ENCODE peak calls at places on chromosomes 7 and 10, in six cellular contexts. V is K562, D is HepG2, T is endothelial cell of umbilical vein, J is A549, U is GM12878. I is an unnamed sample.

GRCh38 chr7:48091506-48092433 is 2.7 kb downstream of the UPP1 start:
- DNase-seq in V (no peak), D (no peak), T (no peak), J (no peak), U (no peak), I (no peak)

GRCh38 chr7:123355576-123356195 is 155.9 kb upstream of the SLC13A1 start:
- DNase-seq in V (no peak), D (no peak), T (no peak), J (no peak), U (no peak), I (peak)

GRCh38 chr10:89476676-89477075 is 58.7 kb downstream of the SLC16A12 start:
- DNase-seq in V (no peak), D (peak), T (no peak), J (no peak), U (no peak), I (no peak)

GRCh38 chr10:131142446-131143380 is 168.8 kb downstream of the TCERG1L start:
- DNase-seq in V (no peak), D (no peak), T (no peak), J (no peak), U (no peak), I (no peak)

GRCh38 chr7:108815815-108816214 is 246.1 kb downstream of the DNAJB9 start:
- DNase-seq in V (no peak), D (no peak), T (no peak), J (no peak), U (no peak), I (no peak)

GRCh38 chr10:66555061-66555460 is 370.8 kb upstream of the LRRTM3 start:
- DNase-seq in V (no peak), D (no peak), T (no peak), J (no peak), U (no peak), I (no peak)

GRCh38 chr7:90749774-90750173 is 153.7 kb downstream of the CDK14 start:
- DNase-seq in V (no peak), D (peak), T (peak), J (no peak), U (no peak), I (peak)

GRCh38 chr10:77926566-77927342 is at the start of gene DLG5:
- DNase-seq in V (peak), D (no peak), T (peak), J (no peak), U (no peak), I (peak)

GRCh38 chr7:76358053-76358477 is 726 bp downstream of the YWHAG start:
- DNase-seq in V (no peak), D (no peak), T (peak), J (no peak), U (no peak), I (peak)

GRCh38 chr10:1061930-1062769 is 6.0 kb downstream of the WDR37 start:
- DNase-seq in V (no peak), D (no peak), T (peak), J (no peak), U (no peak), I (no peak)

GRCh38 chr7:7228472-7228871 is 46.1 kb downstream of the C1GALT1 start:
- DNase-seq in V (no peak), D (no peak), T (no peak), J (no peak), U (no peak), I (no peak)

GRCh38 chr7:136998495-136998894 is 130.0 kb downstream of the CHRM2 start:
- DNase-seq in V (no peak), D (no peak), T (no peak), J (no peak), U (no peak), I (no peak)

GRCh38 chr10:77837248-77837924 is 89.2 kb downstream of the DLG5 start:
- DNase-seq in V (peak), D (no peak), T (no peak), J (no peak), U (peak), I (peak)

GRCh38 chr10:9069136-9069535 is 1014.6 kb downstream of the GATA3 start:
- DNase-seq in V (no peak), D (no peak), T (no peak), J (no peak), U (no peak), I (no peak)

GRCh38 chr10:27890971-27891370 is 107.9 kb downstream of the ODAD2 start:
- DNase-seq in V (no peak), D (no peak), T (no peak), J (no peak), U (no peak), I (no peak)

GRCh38 chr10:34650156-34650555 is 164.9 kb downstream of the PARD3 start:
- DNase-seq in V (no peak), D (no peak), T (no peak), J (no peak), U (no peak), I (peak)

GRCh38 chr7:81846398-81846797 is 76.6 kb upstream of the HGF start:
- DNase-seq in V (no peak), D (no peak), T (peak), J (no peak), U (peak), I (peak)

GRCh38 chr10:3902809-3903410 is 117.9 kb upstream of the KLF6 start:
- DNase-seq in V (no peak), D (no peak), T (peak), J (no peak), U (no peak), I (no peak)

GRCh38 chr7:28873410-28873809 is 84.7 kb downstream of the TRIL start:
- DNase-seq in V (no peak), D (no peak), T (no peak), J (no peak), U (no peak), I (no peak)

GRCh38 chr10:88901610-88902327 is 21.7 kb downstream of the STAMBPL1 start:
- DNase-seq in V (no peak), D (no peak), T (no peak), J (no peak), U (peak), I (peak)

GRCh38 chr10:68973975-68974374 is 14.6 kb upstream of the KIFBP start:
- DNase-seq in V (no peak), D (no peak), T (no peak), J (no peak), U (no peak), I (no peak)

GRCh38 chr10:132410056-132410778 is 13.2 kb downstream of the PWWP2B start:
- DNase-seq in V (peak), D (no peak), T (no peak), J (no peak), U (no peak), I (no peak)

GRCh38 chr10:133608855-133609254 is 17.7 kb downstream of the FRG2B start:
- DNase-seq in V (no peak), D (no peak), T (peak), J (peak), U (no peak), I (peak)

GRCh38 chr10:98536551-98536950 is 89.8 kb upstream of the HPS1 start:
- DNase-seq in V (no peak), D (peak), T (no peak), J (peak), U (no peak), I (no peak)

GRCh38 chr7:1735806-1736468 is 65.9 kb downstream of the ELFN1 start:
- DNase-seq in V (no peak), D (no peak), T (no peak), J (no peak), U (no peak), I (no peak)

GRCh38 chr7:92670204-92670851 is 80.1 kb upstream of the FAM133B start:
- DNase-seq in V (no peak), D (no peak), T (no peak), J (no peak), U (no peak), I (no peak)

DNA sequence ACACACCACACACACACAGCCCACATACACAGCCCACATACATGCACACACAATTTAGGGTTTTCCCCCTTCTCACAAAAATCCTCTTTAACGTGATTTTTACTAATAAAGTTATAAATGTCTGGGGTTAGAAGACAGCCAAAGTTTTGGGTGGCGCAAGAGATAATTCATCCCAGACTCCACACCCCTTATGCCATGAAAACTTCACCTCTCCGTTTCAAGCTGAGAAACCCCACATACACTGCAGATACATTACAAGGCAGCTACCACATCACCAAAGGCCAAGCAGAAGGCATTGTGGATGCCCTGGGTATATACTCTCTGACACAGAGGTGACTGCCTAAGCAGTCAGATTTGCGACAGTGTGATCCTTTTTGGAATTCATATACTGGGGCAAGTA is 130.0 kb downstream of the TCF7L2 start:
- DNase-seq in V (no peak), D (no peak), T (no peak), J (no peak), U (no peak), I (no peak)
- TF ChIP-seq MYC in V (no peak), D (no peak), T (no peak), J (no peak), U (no peak), I (no peak)

GRCh38 chr10:100687143-100687953 is 58.0 kb upstream of the PAX2 start:
- DNase-seq in V (no peak), D (no peak), T (no peak), J (no peak), U (no peak), I (no peak)

GRCh38 chr10:100683004-100683403 is 62.4 kb upstream of the PAX2 start:
- DNase-seq in V (no peak), D (no peak), T (no peak), J (no peak), U (no peak), I (no peak)

GRCh38 chr10:100685331-100685730 is 60.1 kb upstream of the PAX2 start:
- DNase-seq in V (no peak), D (no peak), T (no peak), J (no peak), U (no peak), I (no peak)

GRCh38 chr10:100684688-100685235 is 60.6 kb upstream of the PAX2 start:
- DNase-seq in V (no peak), D (no peak), T (no peak), J (no peak), U (no peak), I (no peak)

GRCh38 chr10:100683545-100684127 is 61.7 kb upstream of the PAX2 start:
- DNase-seq in V (no peak), D (no peak), T (no peak), J (no peak), U (no peak), I (no peak)
- TF ChIP-seq POLR2A in V (no peak), D (no peak), T (no peak), J (no peak), U (no peak), I (no peak)

GRCh38 chr10:80713398-80713928 is 175.8 kb downstream of the SH2D4B start:
- DNase-seq in V (no peak), D (no peak), T (no peak), J (no peak), U (no peak), I (no peak)

GRCh38 chr10:80708185-80708584 is 170.5 kb downstream of the SH2D4B start:
- DNase-seq in V (no peak), D (no peak), T (no peak), J (no peak), U (no peak), I (no peak)

GRCh38 chr10:80708808-80709207 is 171.1 kb downstream of the SH2D4B start:
- DNase-seq in V (no peak), D (no peak), T (no peak), J (no peak), U (no peak), I (no peak)

GRCh38 chr10:80705899-80706298 is 168.2 kb downstream of the SH2D4B start:
- DNase-seq in V (no peak), D (no peak), T (no peak), J (no peak), U (no peak), I (no peak)

DNA sequence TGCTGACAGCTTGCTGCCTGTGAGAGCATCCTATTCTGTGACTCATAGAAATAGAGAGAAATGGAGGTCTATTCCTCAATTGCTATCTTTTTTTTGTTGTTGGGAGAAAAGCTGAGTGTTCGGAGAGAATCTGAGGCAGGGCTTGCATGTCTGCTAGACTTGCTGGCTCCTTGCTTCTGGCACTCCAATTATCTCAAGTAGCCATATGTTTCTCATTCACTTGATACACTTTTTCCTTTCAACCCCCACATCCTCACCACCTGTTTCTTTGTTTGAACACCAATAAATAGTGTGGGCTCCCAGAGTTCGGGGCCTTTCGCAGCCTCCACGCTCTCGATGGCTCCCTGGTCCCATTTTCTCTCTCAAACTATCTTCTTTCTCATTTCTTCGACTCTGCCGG is 172.2 kb downstream of the SH2D4B start:
- DNase-seq in V (no peak), D (no peak), T (no peak), J (no peak), U (no peak), I (no peak)
- TF ChIP-seq MYC in V (no peak), D (no peak), T (no peak), J (no peak), U (no peak), I (no peak)

GRCh38 chr7:101688183-101688831 is 59.2 kb upstream of the MYL10 start:
- DNase-seq in V (peak), D (peak), T (peak), J (peak), U (no peak), I (peak)
- TF ChIP-seq POLR2A in V (no peak), D (no peak), T (no peak), J (no peak), U (no peak), I (no peak)

GRCh38 chr7:129835436-129836020 is 117.2 kb downstream of the UBE2H start:
- DNase-seq in V (no peak), D (no peak), T (no peak), J (no peak), U (no peak), I (no peak)
- TF ChIP-seq MYC in V (no peak), D (no peak), T (no peak), J (no peak), U (no peak), I (no peak)

GRCh38 chr10:71888623-71889387 is 37.8 kb upstream of the PSAP start:
- DNase-seq in V (peak), D (no peak), T (peak), J (peak), U (peak), I (peak)
- TF ChIP-seq POLR2A in V (peak), D (no peak), T (no peak), J (peak), U (peak), I (peak)

GRCh38 chr7:66700633-66701131 is 39.9 kb upstream of the RABGEF1 start:
- DNase-seq in V (no peak), D (no peak), T (no peak), J (no peak), U (no peak), I (no peak)

GRCh38 chr7:66698652-66699205 is 41.8 kb upstream of the RABGEF1 start:
- DNase-seq in V (peak), D (no peak), T (no peak), J (no peak), U (no peak), I (no peak)

GRCh38 chr7:66699998-66700397 is 40.5 kb upstream of the RABGEF1 start:
- DNase-seq in V (no peak), D (no peak), T (no peak), J (no peak), U (no peak), I (no peak)

GRCh38 chr7:66696774-66697191 is 43.8 kb upstream of the RABGEF1 start:
- DNase-seq in V (peak), D (peak), T (no peak), J (no peak), U (no peak), I (peak)

DNA sequence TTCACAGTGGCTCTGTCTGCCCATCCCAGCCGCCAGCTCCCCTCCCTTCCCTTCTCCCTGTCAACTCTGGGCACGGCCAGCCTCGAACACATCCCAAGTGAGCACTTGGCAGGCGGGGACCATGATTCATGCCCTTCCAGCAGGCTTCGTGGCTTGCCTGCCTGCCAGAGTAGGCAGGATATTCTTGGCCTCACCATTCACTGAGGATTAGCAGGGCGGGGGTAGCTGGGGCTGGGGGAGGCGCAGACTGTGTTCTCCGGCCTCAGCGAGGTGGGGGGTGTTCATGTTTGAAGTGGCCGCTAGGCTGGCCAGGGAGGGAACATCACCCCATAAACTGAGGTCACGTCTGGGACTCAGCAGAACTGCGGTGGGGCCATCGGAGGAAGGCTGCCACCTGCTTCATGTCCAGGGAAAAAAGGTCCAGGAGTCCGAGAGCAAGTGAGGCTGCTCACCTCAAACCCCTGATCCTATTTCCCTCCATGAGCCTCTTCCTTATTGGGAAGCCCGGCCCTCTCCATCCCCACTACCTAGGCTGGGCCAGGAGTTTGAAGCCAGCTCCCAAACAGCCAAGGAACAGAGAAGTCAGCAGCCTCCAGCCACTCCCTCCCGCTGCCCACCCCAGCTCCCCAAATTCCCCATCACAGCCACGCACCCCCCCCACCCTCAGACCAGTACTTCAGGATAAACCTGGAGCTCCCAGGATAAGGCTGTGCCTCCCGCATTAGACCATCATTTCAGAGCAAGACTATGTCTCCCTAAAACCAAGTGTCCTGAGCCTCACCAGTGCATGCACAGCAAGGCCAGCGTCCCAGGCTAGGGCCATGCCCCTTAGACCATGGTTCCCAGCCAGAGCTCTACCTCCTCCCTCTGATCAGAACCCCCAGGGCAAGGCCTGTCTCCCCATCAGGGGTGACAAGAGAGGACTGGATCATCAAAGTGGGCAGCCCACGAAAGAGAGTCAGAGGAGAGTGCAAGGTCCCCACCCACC is 42.8 kb upstream of the RABGEF1 start:
- DNase-seq in V (peak), D (peak), T (no peak), J (no peak), U (no peak), I (no peak)
- TF ChIP-seq MYC in V (no peak), D (no peak), T (no peak), J (no peak), U (no peak), I (no peak)

GRCh38 chr10:21526184-21526951 is 886 bp upstream of the SKIDA1 start:
- DNase-seq in V (peak), D (peak), T (peak), J (peak), U (no peak), I (peak)
- TF ChIP-seq POLR2A in V (peak), D (no peak), T (no peak), J (peak), U (peak), I (no peak)

GRCh38 chr7:150399421-150399820 is 20.3 kb downstream of the ZNF775 start:
- DNase-seq in V (no peak), D (no peak), T (no peak), J (no peak), U (no peak), I (no peak)

GRCh38 chr7:150398108-150398964 is 19.2 kb downstream of the ZNF775 start:
- DNase-seq in V (no peak), D (no peak), T (no peak), J (no peak), U (no peak), I (no peak)

GRCh38 chr7:150398965-150399320 is 19.8 kb downstream of the ZNF775 start:
- DNase-seq in V (no peak), D (no peak), T (no peak), J (no peak), U (no peak), I (no peak)

GRCh38 chr7:150397376-150398107 is 18.4 kb downstream of the ZNF775 start:
- DNase-seq in V (no peak), D (no peak), T (no peak), J (no peak), U (no peak), I (no peak)

DNA sequence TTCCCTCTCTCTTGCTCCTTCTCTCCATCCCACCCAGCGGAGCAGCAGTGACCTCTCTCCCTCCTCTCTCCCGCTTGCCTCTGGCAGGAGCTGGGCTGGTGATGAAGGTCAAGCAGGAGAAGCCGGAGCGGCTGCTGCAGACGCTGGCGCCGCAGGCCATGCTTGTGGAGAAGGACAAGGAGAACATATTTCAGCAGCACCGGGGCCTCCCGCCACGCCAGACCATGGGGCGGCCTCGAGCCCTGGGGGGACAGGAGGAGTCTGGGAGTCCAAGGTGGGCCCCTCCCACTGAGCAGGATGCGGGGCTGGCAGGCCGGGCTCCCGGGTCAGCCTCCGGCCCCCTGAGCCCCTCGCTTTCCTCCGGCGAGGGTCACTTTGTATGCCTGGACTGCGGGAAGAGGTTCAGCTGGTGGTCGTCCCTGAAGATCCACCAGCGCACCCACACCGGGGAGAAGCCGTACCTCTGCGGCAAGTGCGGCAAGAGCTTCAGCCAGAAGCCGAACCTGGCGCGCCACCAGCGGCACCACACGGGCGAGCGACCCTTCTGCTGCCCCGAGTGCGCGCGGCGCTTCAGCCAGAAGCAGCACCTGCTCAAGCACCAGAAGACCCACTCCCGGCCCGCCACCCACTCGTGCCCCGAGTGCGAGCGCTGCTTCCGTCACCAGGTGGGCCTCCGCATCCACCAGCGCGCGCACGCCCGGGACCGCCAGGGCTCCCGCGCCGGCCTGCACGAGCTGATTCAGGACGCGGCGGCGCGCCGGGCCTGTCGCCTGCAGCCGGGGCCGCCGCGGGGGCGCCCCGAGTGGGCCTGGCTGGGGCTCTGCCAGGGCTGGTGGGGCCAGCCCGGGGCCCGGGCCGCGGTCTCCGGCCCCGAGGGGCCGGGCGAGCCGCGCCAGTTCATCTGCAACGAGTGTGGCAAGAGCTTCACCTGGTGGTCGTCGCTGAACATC is 17.6 kb downstream of the ZNF775 start:
- DNase-seq in V (no peak), D (no peak), T (no peak), J (no peak), U (no peak), I (no peak)
- TF ChIP-seq MYC in V (no peak), D (no peak), T (no peak), J (no peak), U (no peak), I (no peak)

GRCh38 chr7:100034871-100035510 is 14.6 kb upstream of the ZSCAN21 start:
- DNase-seq in V (no peak), D (no peak), T (peak), J (no peak), U (no peak), I (no peak)
- TF ChIP-seq POLR2A in V (no peak), D (no peak), T (no peak), J (no peak), U (no peak), I (no peak)

I was measured in NB4.